ENCODE peak calls at places on chromosomes 4 and X, in five cellular contexts. X is transverse colon, K is heart left ventricle, O is breast epithelium, Q is tibial nerve. U is an unnamed sample. For H3K4me1, the result is how much of the 10 kb centered on the place peaks cover.

GRCh38 chrX:132958086-132958703 is at the start of gene HS6ST2:
- DNase-seq in X (peak), K (no peak), O (no peak), Q (no peak), U (no peak)

GRCh38 chr4:148203056-148203898 is 238.9 kb downstream of the NR3C2 start:
- DNase-seq in X (no peak), K (peak), O (no peak), Q (no peak), U (no peak)

GRCh38 chr4:28167411-28167810 is 1306.8 kb downstream of the STIM2 start:
- DNase-seq in X (no peak), K (no peak), O (no peak), Q (no peak), U (no peak)

GRCh38 chr4:22988526-22988925 is 295.8 kb downstream of the GBA3 start:
- DNase-seq in X (no peak), K (no peak), O (no peak), Q (no peak), U (no peak)

GRCh38 chrX:107629533-107629909 is 1.2 kb downstream of the PRPS1 start:
- DNase-seq in X (no peak), K (no peak), O (no peak), Q (no peak), U (no peak)

GRCh38 chrX:41889317-41890025 is 33.9 kb downstream of the CASK start:
- DNase-seq in X (no peak), K (no peak), O (no peak), Q (no peak), U (no peak)

GRCh38 chrX:100994352-100995281 is 25.1 kb downstream of the ARL13A start:
- DNase-seq in X (no peak), K (no peak), O (no peak), Q (no peak), U (no peak)

GRCh38 chr4:54913751-54914526 is 211.5 kb downstream of the KDR start:
- DNase-seq in X (no peak), K (no peak), O (no peak), Q (no peak), U (no peak)

GRCh38 chr4:2091990-2092652 is 33.0 kb downstream of the NAT8L start:
- DNase-seq in X (no peak), K (no peak), O (no peak), Q (no peak), U (peak)

GRCh38 chr4:135050086-135050717 is 848.6 kb upstream of the PABPC4L start:
- DNase-seq in X (no peak), K (no peak), O (no peak), Q (no peak), U (no peak)

GRCh38 chrX:33447285-33447684 is 235.9 kb upstream of the DMD start:
- DNase-seq in X (no peak), K (no peak), O (no peak), Q (no peak), U (no peak)

GRCh38 chr4:2266181-2266580 is 4.3 kb upstream of the MXD4 start:
- DNase-seq in X (no peak), K (peak), O (no peak), Q (peak), U (no peak)

GRCh38 chr4:77043507-77044131 is 32.2 kb downstream of the CCNI start:
- DNase-seq in X (no peak), K (no peak), O (no peak), Q (no peak), U (no peak)

GRCh38 chrX:91066104-91066503 is 368.5 kb upstream of the PABPC5 start:
- DNase-seq in X (no peak), K (no peak), O (no peak), Q (no peak), U (no peak)

GRCh38 chr4:11021348-11021747 is 336.8 kb upstream of the CLNK start:
- DNase-seq in X (no peak), K (no peak), O (no peak), Q (no peak), U (no peak)

GRCh38 chrX:47191331-47191730 is 2.3 kb upstream of the UBA1 start:
- DNase-seq in X (peak), K (no peak), O (no peak), Q (no peak), U (no peak)

GRCh38 chr4:14317351-14317750 is 684.9 kb upstream of the CPEB2 start:
- DNase-seq in X (no peak), K (no peak), O (no peak), Q (no peak), U (no peak)

GRCh38 chr4:14415146-14415545 is 587.1 kb upstream of the CPEB2 start:
- DNase-seq in X (no peak), K (no peak), O (no peak), Q (no peak), U (no peak)

GRCh38 chrX:151754042-151754419 is 19.5 kb downstream of the CNGA2 start:
- DNase-seq in X (no peak), K (no peak), O (no peak), Q (no peak), U (no peak)

GRCh38 chr4:181693517-181693916 is 549.7 kb upstream of the TENM3 start:
- DNase-seq in X (no peak), K (no peak), O (no peak), Q (no peak), U (no peak)

GRCh38 chr4:73205482-73205881 is 53.1 kb downstream of the ANKRD17 start:
- DNase-seq in X (no peak), K (no peak), O (no peak), Q (no peak), U (no peak)

GRCh38 chrX:103918584-103919335 is 43.7 kb upstream of the TMSB15B start:
- DNase-seq in X (peak), K (peak), O (no peak), Q (peak), U (no peak)

GRCh38 chrX:65990702-65991101 is 49.2 kb downstream of the VSIG4 start:
- DNase-seq in X (no peak), K (no peak), O (no peak), Q (no peak), U (no peak)

GRCh38 chr4:159077702-159078495 is 25.0 kb upstream of the RAPGEF2 start:
- DNase-seq in X (no peak), K (no peak), O (no peak), Q (no peak), U (no peak)

GRCh38 chrX:149825424-149825823 is 43.7 kb downstream of the MAGEA9 start:
- DNase-seq in X (peak), K (no peak), O (no peak), Q (no peak), U (no peak)

GRCh38 chrX:37986893-37987292 is 19.5 kb upstream of the SYTL5 start:
- DNase-seq in X (no peak), K (no peak), O (no peak), Q (no peak), U (no peak)

GRCh38 chr4:85019411-85019810 is 52.9 kb upstream of the WDFY3 start:
- DNase-seq in X (no peak), K (no peak), O (no peak), Q (no peak), U (no peak)

GRCh38 chr4:26076000-26076587 is 162.1 kb downstream of the SMIM20 start:
- DNase-seq in X (no peak), K (no peak), O (no peak), Q (no peak), U (no peak)

GRCh38 chr4:74715731-74716435 is 78.4 kb downstream of the BTC start:
- DNase-seq in X (no peak), K (no peak), O (no peak), Q (no peak), U (no peak)

GRCh38 chrX:4588893-4589292 is 875.4 kb upstream of the PRKX start:
- DNase-seq in X (no peak), K (no peak), O (no peak), Q (no peak), U (no peak)

GRCh38 chr4:26150948-26151347 is 169.9 kb upstream of the RBPJ start:
- DNase-seq in X (no peak), K (no peak), O (no peak), Q (no peak), U (no peak)

GRCh38 chr4:140858897-140859296 is 102.7 kb upstream of the TBC1D9 start:
- DNase-seq in X (no peak), K (no peak), O (no peak), Q (no peak), U (no peak)

GRCh38 chrX:7028246-7028645 is 119.3 kb upstream of the STS start:
- DNase-seq in X (no peak), K (peak), O (no peak), Q (no peak), U (no peak)

GRCh38 chr4:10584042-10584441 is 100.5 kb downstream of the CLNK start:
- DNase-seq in X (peak), K (no peak), O (no peak), Q (no peak), U (no peak)

GRCh38 chrX:37453821-37454220 is 104.7 kb downstream of the PRRG1 start:
- DNase-seq in X (no peak), K (no peak), O (no peak), Q (no peak), U (no peak)

GRCh38 chr4:61918507-61919462 is 718.7 kb downstream of the ADGRL3 start:
- DNase-seq in X (no peak), K (no peak), O (no peak), Q (no peak), U (no peak)

GRCh38 chrX:1099146-1099770 is 113.2 kb downstream of the CRLF2 start:
- DNase-seq in X (no peak), K (no peak), O (peak), Q (no peak), U (no peak)

GRCh38 chrX:68693481-68694410 is 46.3 kb downstream of the STARD8 start:
- DNase-seq in X (peak), K (peak), O (no peak), Q (peak), U (no peak)
- TF ChIP-seq POLR2A in X (peak), K (peak), O (no peak), Q (peak), U (no peak)

GRCh38 chr4:182745268-182745667 is 171.9 kb downstream of the DCTD start:
- DNase-seq in X (no peak), K (no peak), O (no peak), Q (no peak), U (no peak)
- H3K4me1 ChIP-seq in X (under half), K (under half), O (under half), Q (under half), U (under half)

GRCh38 chrX:35439042-35439639 is 359.0 kb upstream of the MAGEB16 start:
- DNase-seq in X (no peak), K (no peak), O (no peak), Q (no peak), U (no peak)

GRCh38 chrX:35442421-35442820 is 355.7 kb upstream of the MAGEB16 start:
- DNase-seq in X (no peak), K (no peak), O (no peak), Q (no peak), U (no peak)

DNA sequence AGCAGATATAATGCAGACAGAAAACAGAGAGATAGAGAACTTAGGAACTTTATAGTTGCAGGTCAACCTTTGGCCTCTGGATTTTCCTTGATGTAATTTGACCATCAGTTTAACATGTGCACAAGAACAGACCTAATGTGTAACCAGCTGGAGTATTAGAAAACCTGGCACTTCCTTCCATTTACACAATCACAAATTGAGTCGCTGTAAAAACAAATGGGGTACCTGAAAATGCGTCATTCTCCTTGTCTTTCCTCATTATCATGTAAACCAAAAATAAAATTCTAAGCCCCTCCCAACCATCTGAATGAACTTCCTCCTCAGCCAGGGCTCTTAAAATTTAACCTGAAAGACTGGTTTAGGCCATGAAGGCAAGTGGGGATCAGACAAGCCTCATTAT is 358.4 kb upstream of the MAGEB16 start:
- DNase-seq in X (no peak), K (no peak), O (no peak), Q (no peak), U (no peak)
- TF ChIP-seq POLR2A in X (no peak), K (no peak), O (no peak), Q (no peak), U (no peak)

DNA sequence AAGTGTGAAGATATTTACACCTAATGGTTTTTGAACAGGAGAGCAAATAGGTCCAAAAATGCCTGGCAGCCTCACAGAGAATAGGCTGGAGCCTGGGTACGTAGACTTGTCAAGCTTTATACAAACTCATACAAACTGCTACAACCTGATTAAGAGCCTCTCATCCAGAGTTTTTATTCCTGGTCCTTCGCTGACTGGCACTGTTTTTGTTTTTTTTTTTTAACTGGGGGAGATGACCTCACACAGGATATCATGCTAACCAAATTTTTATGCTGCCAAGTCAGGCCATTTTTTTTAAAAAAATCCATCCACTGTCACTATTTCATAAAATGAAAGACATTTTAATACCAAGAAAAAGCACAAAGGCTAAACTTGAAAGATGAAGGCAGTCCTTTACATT is 1.9 kb downstream of the FAM114A1 start:
- DNase-seq in X (no peak), K (no peak), O (no peak), Q (no peak), U (no peak)
- H3K4me1 ChIP-seq in X (under half), K (under half), O (under half), Q (under half), U (half or more)

GRCh38 chrX:48516285-48516684 is 5.3 kb upstream of the EBP start:
- DNase-seq in X (no peak), K (no peak), O (no peak), Q (no peak), U (no peak)

GRCh38 chrX:48516987-48517386 is 4.6 kb upstream of the EBP start:
- DNase-seq in X (no peak), K (no peak), O (no peak), Q (no peak), U (no peak)

GRCh38 chrX:48514868-48515460 is 6.2 kb downstream of the PORCN start:
- DNase-seq in X (no peak), K (no peak), O (no peak), Q (no peak), U (no peak)

GRCh38 chrX:48514126-48514806 is 5.5 kb downstream of the PORCN start:
- DNase-seq in X (no peak), K (no peak), O (no peak), Q (no peak), U (no peak)

DNA sequence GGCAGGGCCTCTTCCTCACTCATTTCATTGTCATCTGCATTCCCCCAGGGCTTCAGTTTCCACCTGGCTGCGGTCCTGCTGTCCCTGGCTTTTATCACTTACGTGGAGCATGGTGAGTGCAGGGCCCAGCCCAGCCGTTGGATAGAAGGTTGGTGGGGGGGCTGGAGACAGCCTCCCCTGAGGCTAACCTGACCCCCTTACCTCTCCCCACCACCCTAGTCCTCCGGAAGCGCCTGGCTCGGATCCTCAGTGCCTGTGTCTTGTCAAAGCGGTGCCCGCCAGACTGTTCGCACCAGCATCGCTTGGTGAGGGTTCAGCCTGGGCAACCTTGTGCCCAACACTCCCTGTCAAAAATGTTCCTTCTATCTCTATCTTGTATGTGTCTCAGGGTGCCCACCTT is 5.8 kb upstream of the EBP start:
- DNase-seq in X (no peak), K (no peak), O (no peak), Q (no peak), U (no peak)
- TF ChIP-seq POLR2A in X (no peak), K (no peak), O (no peak), Q (no peak), U (no peak)

U was measured in esophagus muscularis mucosa.